ENCODE peak calls at places on chromosomes 11 and 22, in eight cellular contexts. One of them, this sample, is unnamed.

GRCh38 chr11:58616594-58616993 is 5.9 kb upstream of the CNTF start:
- DNase-seq in heart right ventricle: peak
- DNase-seq in skeletal muscle cell: peak
- DNase-seq in AG04450: peak
- DNase-seq in K562: no peak
- DNase-seq in astrocyte of the cerebellum: peak
- DNase-seq in body of pancreas: peak
- DNase-seq in A549: peak
- DNase-seq in this sample: peak

GRCh38 chr11:12818333-12819015 is 144.3 kb downstream of the TEAD1 start:
- DNase-seq in body of pancreas: no peak
- DNase-seq in heart right ventricle: peak
- DNase-seq in skeletal muscle cell: peak
- DNase-seq in astrocyte of the cerebellum: no peak
- DNase-seq in A549: no peak
- DNase-seq in AG04450: no peak
- DNase-seq in K562: no peak
- DNase-seq in this sample: peak

GRCh38 chr22:50192825-50193204 is 7.1 kb downstream of the TRABD start:
- DNase-seq in astrocyte of the cerebellum: no peak
- DNase-seq in body of pancreas: no peak
- DNase-seq in A549: no peak
- DNase-seq in skeletal muscle cell: no peak
- DNase-seq in K562: no peak
- DNase-seq in heart right ventricle: peak
- DNase-seq in AG04450: no peak
- DNase-seq in this sample: no peak

GRCh38 chr11:30635401-30635989 is 49.3 kb upstream of the MPPED2 start:
- DNase-seq in body of pancreas: no peak
- DNase-seq in skeletal muscle cell: no peak
- DNase-seq in K562: no peak
- DNase-seq in A549: no peak
- DNase-seq in heart right ventricle: peak
- DNase-seq in astrocyte of the cerebellum: peak
- DNase-seq in AG04450: no peak
- DNase-seq in this sample: no peak

GRCh38 chr11:34564807-34565241 is 51.2 kb upstream of the ELF5 start:
- DNase-seq in heart right ventricle: no peak
- DNase-seq in AG04450: no peak
- DNase-seq in body of pancreas: no peak
- DNase-seq in skeletal muscle cell: no peak
- DNase-seq in K562: no peak
- DNase-seq in astrocyte of the cerebellum: no peak
- DNase-seq in A549: no peak
- DNase-seq in this sample: no peak

GRCh38 chr22:49829044-49829719 is 1.5 kb upstream of the BRD1 start:
- DNase-seq in AG04450: no peak
- DNase-seq in K562: no peak
- DNase-seq in heart right ventricle: no peak
- DNase-seq in astrocyte of the cerebellum: no peak
- DNase-seq in A549: no peak
- DNase-seq in body of pancreas: no peak
- DNase-seq in skeletal muscle cell: no peak
- DNase-seq in this sample: no peak

GRCh38 chr22:21673534-21674321 is 7.9 kb downstream of the PPIL2 start:
- DNase-seq in A549: no peak
- DNase-seq in skeletal muscle cell: no peak
- DNase-seq in body of pancreas: no peak
- DNase-seq in heart right ventricle: no peak
- DNase-seq in astrocyte of the cerebellum: no peak
- DNase-seq in K562: no peak
- DNase-seq in AG04450: no peak
- DNase-seq in this sample: no peak

GRCh38 chr11:121249039-121249663 is 43.4 kb upstream of the SC5D start:
- DNase-seq in A549: peak
- DNase-seq in AG04450: no peak
- DNase-seq in astrocyte of the cerebellum: no peak
- DNase-seq in K562: peak
- DNase-seq in body of pancreas: no peak
- DNase-seq in heart right ventricle: no peak
- DNase-seq in skeletal muscle cell: no peak
- DNase-seq in this sample: peak

GRCh38 chr22:37381489-37381888 is 45.8 kb downstream of the ELFN2 start:
- DNase-seq in K562: no peak
- DNase-seq in body of pancreas: no peak
- DNase-seq in astrocyte of the cerebellum: no peak
- DNase-seq in heart right ventricle: no peak
- DNase-seq in skeletal muscle cell: no peak
- DNase-seq in AG04450: no peak
- DNase-seq in A549: no peak
- DNase-seq in this sample: no peak

DNA sequence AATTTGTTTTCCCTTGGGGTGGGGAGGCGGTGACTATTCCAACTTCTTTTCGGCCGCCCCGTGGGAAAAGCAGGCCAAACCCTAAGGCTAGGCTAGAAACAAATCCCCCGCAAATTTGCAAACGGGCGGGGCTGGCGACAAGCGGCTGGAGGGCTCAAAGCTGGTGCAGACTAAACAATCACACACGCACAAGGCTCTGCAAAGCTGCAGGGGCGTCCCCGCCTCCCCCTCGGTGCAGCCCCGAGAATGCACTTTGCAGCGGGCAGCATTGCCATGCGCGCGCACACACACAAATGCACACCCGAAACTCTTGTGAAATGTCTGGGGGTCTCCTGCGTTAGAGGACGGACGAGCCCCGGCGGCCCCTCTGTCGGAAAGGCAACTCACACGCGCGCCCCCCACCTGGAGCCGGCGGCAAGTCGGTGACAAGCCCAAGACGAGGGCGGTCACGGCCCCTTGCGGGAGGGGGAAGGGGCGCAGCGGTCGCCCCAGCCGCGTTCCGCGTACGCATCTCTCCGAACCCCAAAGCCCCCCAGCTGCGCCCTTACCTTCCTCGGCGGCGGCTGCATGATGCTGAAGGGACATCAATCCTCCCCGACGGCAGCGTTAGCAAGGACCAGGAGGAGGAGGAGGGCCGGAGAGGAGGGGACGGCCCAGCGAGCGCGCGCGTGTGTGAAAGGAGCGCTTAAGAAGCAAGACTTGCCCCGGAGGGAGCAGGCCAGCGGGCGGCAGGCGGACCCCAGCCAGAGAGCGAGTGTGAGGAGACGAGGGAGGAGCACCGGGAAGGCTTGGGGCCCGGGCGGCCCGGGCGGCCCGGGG is 600 bp downstream of the FCHSD2 start:
- DNase-seq in K562: no peak
- DNase-seq in astrocyte of the cerebellum: no peak
- DNase-seq in heart right ventricle: peak
- DNase-seq in body of pancreas: peak
- DNase-seq in AG04450: no peak
- DNase-seq in A549: peak
- DNase-seq in skeletal muscle cell: no peak
- DNase-seq in this sample: no peak
- H3K4me3 ChIP-seq in K562: peak
- H3K4me3 ChIP-seq in astrocyte of the cerebellum: peak
- H3K4me3 ChIP-seq in heart right ventricle: peak
- H3K4me3 ChIP-seq in body of pancreas: peak
- H3K4me3 ChIP-seq in AG04450: peak
- H3K4me3 ChIP-seq in A549: peak
- H3K4me3 ChIP-seq in skeletal muscle cell: peak
- H3K4me3 ChIP-seq in this sample: peak

DNA sequence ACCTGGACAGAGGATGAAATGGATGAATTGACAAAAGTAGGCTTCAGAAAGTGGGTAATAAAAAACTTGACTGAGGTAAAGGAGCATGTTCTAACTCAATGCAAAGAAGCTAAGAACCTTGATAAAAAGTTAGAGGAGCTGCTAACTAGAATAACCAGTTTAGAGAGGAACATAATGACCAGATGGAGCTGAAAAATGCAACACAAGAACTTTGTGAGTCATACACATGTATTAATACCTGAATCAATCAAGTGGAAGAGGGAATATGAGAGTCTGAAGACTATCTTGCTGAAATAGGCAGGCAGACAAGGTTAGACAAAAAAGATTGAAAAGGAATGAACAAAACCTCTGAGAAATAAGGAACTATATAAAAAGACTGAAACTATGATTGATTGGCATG is 47.9 kb upstream of the SLC22A9 start:
- DNase-seq in body of pancreas: no peak
- DNase-seq in astrocyte of the cerebellum: no peak
- DNase-seq in skeletal muscle cell: no peak
- DNase-seq in AG04450: no peak
- DNase-seq in heart right ventricle: no peak
- DNase-seq in A549: no peak
- DNase-seq in K562: no peak
- DNase-seq in this sample: no peak
- H3K4me3 ChIP-seq in body of pancreas: no peak
- H3K4me3 ChIP-seq in astrocyte of the cerebellum: no peak
- H3K4me3 ChIP-seq in skeletal muscle cell: no peak
- H3K4me3 ChIP-seq in AG04450: no peak
- H3K4me3 ChIP-seq in heart right ventricle: no peak
- H3K4me3 ChIP-seq in A549: no peak
- H3K4me3 ChIP-seq in K562: no peak
- H3K4me3 ChIP-seq in this sample: no peak

GRCh38 chr11:118909619-118910308 is 16.0 kb downstream of the BCL9L start:
- DNase-seq in skeletal muscle cell: no peak
- DNase-seq in A549: no peak
- DNase-seq in body of pancreas: no peak
- DNase-seq in heart right ventricle: no peak
- DNase-seq in AG04450: no peak
- DNase-seq in astrocyte of the cerebellum: no peak
- DNase-seq in K562: no peak
- DNase-seq in this sample: no peak
- H3K4me3 ChIP-seq in skeletal muscle cell: peak
- H3K4me3 ChIP-seq in A549: peak
- H3K4me3 ChIP-seq in body of pancreas: no peak
- H3K4me3 ChIP-seq in heart right ventricle: peak
- H3K4me3 ChIP-seq in AG04450: peak
- H3K4me3 ChIP-seq in astrocyte of the cerebellum: peak
- H3K4me3 ChIP-seq in K562: no peak
- H3K4me3 ChIP-seq in this sample: peak

GRCh38 chr11:2891291-2891690 is 5.7 kb upstream of the CDKN1C start:
- DNase-seq in AG04450: no peak
- DNase-seq in skeletal muscle cell: no peak
- DNase-seq in heart right ventricle: no peak
- DNase-seq in astrocyte of the cerebellum: no peak
- DNase-seq in K562: peak
- DNase-seq in body of pancreas: no peak
- DNase-seq in A549: no peak
- DNase-seq in this sample: no peak

GRCh38 chr11:2893021-2893528 is 7.5 kb upstream of the CDKN1C start:
- DNase-seq in skeletal muscle cell: no peak
- DNase-seq in heart right ventricle: no peak
- DNase-seq in body of pancreas: no peak
- DNase-seq in A549: no peak
- DNase-seq in AG04450: no peak
- DNase-seq in K562: no peak
- DNase-seq in astrocyte of the cerebellum: no peak
- DNase-seq in this sample: no peak

GRCh38 chr11:2892215-2893020 is 6.8 kb upstream of the CDKN1C start:
- DNase-seq in K562: peak
- DNase-seq in heart right ventricle: peak
- DNase-seq in AG04450: no peak
- DNase-seq in astrocyte of the cerebellum: no peak
- DNase-seq in skeletal muscle cell: no peak
- DNase-seq in body of pancreas: no peak
- DNase-seq in A549: peak
- DNase-seq in this sample: no peak

GRCh38 chr11:2890466-2891241 is 5.1 kb upstream of the CDKN1C start:
- DNase-seq in K562: peak
- DNase-seq in A549: no peak
- DNase-seq in heart right ventricle: peak
- DNase-seq in astrocyte of the cerebellum: no peak
- DNase-seq in AG04450: no peak
- DNase-seq in skeletal muscle cell: peak
- DNase-seq in body of pancreas: peak
- DNase-seq in this sample: no peak

DNA sequence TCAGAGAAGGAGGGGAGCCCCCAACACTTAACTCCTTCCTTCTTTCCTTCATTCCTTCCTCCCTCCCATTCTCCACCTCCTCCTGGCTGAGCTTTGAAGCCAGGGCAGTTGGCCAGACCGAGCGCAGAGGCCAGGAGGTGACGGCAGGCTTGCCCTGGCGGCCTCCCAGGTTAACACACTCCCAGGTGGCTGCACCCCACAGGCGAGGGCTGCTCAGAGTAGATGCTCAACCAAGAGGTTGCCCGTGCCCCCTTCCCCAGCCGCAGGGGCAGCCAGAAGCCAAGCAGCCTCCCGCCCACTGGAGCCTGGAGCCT is 6.3 kb upstream of the CDKN1C start:
- DNase-seq in heart right ventricle: peak
- DNase-seq in skeletal muscle cell: no peak
- DNase-seq in AG04450: no peak
- DNase-seq in A549: no peak
- DNase-seq in astrocyte of the cerebellum: no peak
- DNase-seq in K562: no peak
- DNase-seq in body of pancreas: peak
- DNase-seq in this sample: no peak
- H3K4me3 ChIP-seq in heart right ventricle: peak
- H3K4me3 ChIP-seq in skeletal muscle cell: peak
- H3K4me3 ChIP-seq in AG04450: peak
- H3K4me3 ChIP-seq in A549: peak
- H3K4me3 ChIP-seq in astrocyte of the cerebellum: peak
- H3K4me3 ChIP-seq in K562: no peak
- H3K4me3 ChIP-seq in body of pancreas: no peak
- H3K4me3 ChIP-seq in this sample: peak

GRCh38 chr11:24155792-24156191 is 341.1 kb upstream of the LUZP2 start:
- DNase-seq in A549: no peak
- DNase-seq in heart right ventricle: no peak
- DNase-seq in AG04450: no peak
- DNase-seq in K562: no peak
- DNase-seq in skeletal muscle cell: no peak
- DNase-seq in body of pancreas: no peak
- DNase-seq in astrocyte of the cerebellum: no peak
- DNase-seq in this sample: no peak

GRCh38 chr11:24163146-24163545 is 333.7 kb upstream of the LUZP2 start:
- DNase-seq in AG04450: no peak
- DNase-seq in body of pancreas: no peak
- DNase-seq in astrocyte of the cerebellum: no peak
- DNase-seq in heart right ventricle: no peak
- DNase-seq in K562: no peak
- DNase-seq in A549: no peak
- DNase-seq in skeletal muscle cell: no peak
- DNase-seq in this sample: no peak

DNA sequence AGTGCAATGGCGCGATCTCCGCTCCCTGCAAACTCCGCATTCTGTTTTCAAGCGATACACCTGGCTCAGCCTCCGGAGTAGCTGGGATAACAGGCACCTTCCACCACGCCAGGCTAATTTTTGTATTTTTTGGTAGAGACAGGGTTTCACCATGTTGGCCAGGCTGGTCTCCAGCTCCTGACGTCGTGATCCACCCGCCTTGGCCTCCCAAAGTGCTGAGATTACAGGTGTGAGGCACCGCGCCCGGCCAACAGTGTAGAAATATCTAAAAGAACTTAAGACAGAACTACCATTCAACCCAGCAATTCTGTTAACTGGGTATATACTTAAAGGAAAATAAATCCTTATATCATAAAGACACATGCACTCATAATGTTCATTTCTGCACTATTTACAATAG is 335.3 kb upstream of the LUZP2 start:
- DNase-seq in K562: no peak
- DNase-seq in astrocyte of the cerebellum: no peak
- DNase-seq in body of pancreas: no peak
- DNase-seq in A549: no peak
- DNase-seq in skeletal muscle cell: no peak
- DNase-seq in AG04450: no peak
- DNase-seq in heart right ventricle: no peak
- DNase-seq in this sample: no peak
- H3K4me3 ChIP-seq in K562: no peak
- H3K4me3 ChIP-seq in astrocyte of the cerebellum: no peak
- H3K4me3 ChIP-seq in body of pancreas: no peak
- H3K4me3 ChIP-seq in A549: no peak
- H3K4me3 ChIP-seq in skeletal muscle cell: no peak
- H3K4me3 ChIP-seq in AG04450: no peak
- H3K4me3 ChIP-seq in heart right ventricle: no peak
- H3K4me3 ChIP-seq in this sample: no peak

GRCh38 chr11:118263694-118264567 is at the start of gene MPZL2:
- DNase-seq in K562: no peak
- DNase-seq in body of pancreas: peak
- DNase-seq in heart right ventricle: no peak
- DNase-seq in skeletal muscle cell: no peak
- DNase-seq in astrocyte of the cerebellum: no peak
- DNase-seq in A549: no peak
- DNase-seq in AG04450: no peak
- DNase-seq in this sample: no peak
- H3K4me3 ChIP-seq in K562: no peak
- H3K4me3 ChIP-seq in body of pancreas: peak
- H3K4me3 ChIP-seq in heart right ventricle: peak
- H3K4me3 ChIP-seq in skeletal muscle cell: no peak
- H3K4me3 ChIP-seq in astrocyte of the cerebellum: no peak
- H3K4me3 ChIP-seq in A549: no peak
- H3K4me3 ChIP-seq in AG04450: no peak
- H3K4me3 ChIP-seq in this sample: no peak

This sample was measured in BJ.